ENCODE peak calls at places on chromosomes 16 and 17, in four cellular contexts. F is stimulated activated naive CD4-positive, alpha-beta T cell treated with Interleukin-2 at 50 U/mL for 16 hours; Y is aorta; Z is stomach. Q is an unnamed sample.

GRCh38 chr17:62675260-62675659 is 47.8 kb downstream of the MRC2 start:
- DNase-seq in F (no peak), Y (peak), Z (no peak), Q (no peak)

GRCh38 chr16:11472851-11473250 is 113.9 kb downstream of the LITAF start:
- DNase-seq in Z (no peak), Y (no peak), F (no peak), Q (no peak)

GRCh38 chr17:17781591-17782424 is 55.0 kb downstream of the SREBF1 start:
- DNase-seq in F (no peak), Z (peak), Y (peak), Q (peak)

GRCh38 chr16:2090819-2091721 is 43.3 kb downstream of the TSC2 start:
- DNase-seq in Y (no peak), Z (peak), F (no peak), Q (no peak)

GRCh38 chr16:69494993-69495392 is 70.6 kb downstream of the CYB5B start:
- DNase-seq in Y (no peak), Z (no peak), F (peak), Q (peak)

GRCh38 chr16:87395181-87395842 is 3.2 kb downstream of the MAP1LC3B start:
- DNase-seq in F (no peak), Y (no peak), Z (no peak), Q (no peak)

GRCh38 chr17:72205801-72206200 is 85.0 kb downstream of the SOX9 start:
- DNase-seq in Y (no peak), F (no peak), Z (no peak), Q (no peak)

GRCh38 chr16:81237282-81237681 is 1.2 kb upstream of the BCO1 start:
- DNase-seq in Z (peak), F (no peak), Y (no peak), Q (no peak)

GRCh38 chr16:87864331-87864989 is 4.8 kb downstream of the SLC7A5 start:
- DNase-seq in Y (no peak), Z (no peak), F (no peak), Q (no peak)

GRCh38 chr17:55366020-55366481 is 55.6 kb downstream of the MMD start:
- DNase-seq in Y (no peak), F (no peak), Z (no peak), Q (no peak)

Q was measured in T-helper 2 cell treated with Interferon-gamma antibody and Interleukin-4, amounts not matched to agents 5 μg/mL and 100 μg/mL, for 36 hours.